ENCODE peak calls at places on chromosome 18, in six cellular contexts. Y, G, X, B, F and E are unnamed samples.
A peak's percentile ranks its signal among the peaks of the same experiment; 100 is the strongest.

GRCh38 chr18:35005963-35006577 is 35.1 kb upstream of the MAPRE2 start:
- DNase-seq in X (no peak), B (peak; percentile 70), F (no peak), G (no peak), Y (peak; percentile 28), E (peak; percentile 51)

GRCh38 chr18:46338761-46339160 is 234.6 kb downstream of the HAUS1 start:
- DNase-seq in G (no peak), X (no peak), B (no peak), Y (no peak), F (no peak), E (no peak)

GRCh38 chr18:210780-211179 is 52.4 kb downstream of the USP14 start:
- DNase-seq in X (no peak), G (no peak), Y (no peak), B (no peak), F (no peak), E (no peak)

GRCh38 chr18:34649072-34649471 is 61.0 kb upstream of the DTNA start:
- DNase-seq in G (no peak), X (no peak), F (no peak), B (no peak), Y (no peak), E (no peak)

GRCh38 chr18:49321800-49322461 is 138.5 kb downstream of the DYM start:
- DNase-seq in Y (no peak), F (no peak), G (no peak), X (no peak), B (no peak), E (no peak)

GRCh38 chr18:69487488-69488394 is 87.1 kb downstream of the DOK6 start:
- DNase-seq in F (no peak), Y (no peak), G (no peak), B (no peak), X (no peak), E (no peak)

GRCh38 chr18:24271381-24272331 is 126.0 kb downstream of the OSBPL1A start:
- DNase-seq in F (peak; percentile 84), X (peak; percentile 83), Y (peak; percentile 71), B (peak; percentile 90), G (no peak), E (peak; percentile 70)

GRCh38 chr18:79186649-79187048 is 117.5 kb downstream of the ATP9B start:
- DNase-seq in Y (no peak), X (no peak), B (no peak), F (no peak), G (no peak), E (no peak)

GRCh38 chr18:69845588-69846506 is 101.8 kb downstream of the CD226 start:
- DNase-seq in X (no peak), G (no peak), Y (no peak), F (no peak), B (peak; percentile 7), E (no peak)

GRCh38 chr18:46842583-46842982 is 74.7 kb downstream of the PIAS2 start:
- DNase-seq in B (no peak), X (no peak), F (no peak), G (no peak), Y (no peak), E (no peak)

GRCh38 chr18:57497372-57498294 is 62.5 kb downstream of the ONECUT2 start:
- DNase-seq in X (no peak), B (peak; percentile 59), F (no peak), G (no peak), Y (no peak), E (no peak)

GRCh38 chr18:25222648-25223047 is 129.3 kb downstream of the ZNF521 start:
- DNase-seq in Y (no peak), X (no peak), F (no peak), B (no peak), G (no peak), E (no peak)

GRCh38 chr18:48928787-48929186 is 22.0 kb downstream of the SMAD7 start:
- DNase-seq in G (peak; percentile 85), F (no peak), B (peak; percentile 81), X (no peak), Y (peak; percentile 40), E (no peak)

GRCh38 chr18:61980355-61980754 is 87.5 kb upstream of the RNF152 start:
- DNase-seq in X (no peak), G (no peak), Y (no peak), F (no peak), B (no peak), E (no peak)

GRCh38 chr18:24631238-24632025 is 171.0 kb downstream of the HRH4 start:
- DNase-seq in B (no peak), Y (peak; percentile 45), X (no peak), G (no peak), F (peak; percentile 55), E (no peak)

GRCh38 chr18:38047820-38048219 is 482.2 kb upstream of the CELF4 start:
- DNase-seq in F (no peak), B (no peak), Y (no peak), G (no peak), X (no peak), E (no peak)

GRCh38 chr18:56284319-56284718 is 354.1 kb downstream of the TXNL1 start:
- DNase-seq in F (no peak), G (no peak), Y (no peak), B (no peak), X (no peak), E (no peak)

GRCh38 chr18:52888014-52888413 is 548.0 kb downstream of the DCC start:
- DNase-seq in Y (no peak), G (no peak), B (no peak), X (no peak), F (no peak), E (no peak)

GRCh38 chr18:48545690-48546365 is 7.0 kb downstream of the CTIF start:
- DNase-seq in G (no peak), F (peak; percentile 62), Y (peak; percentile 79), B (peak; percentile 64), X (peak; percentile 38), E (peak; percentile 69)

GRCh38 chr18:28511421-28511821 is 334.5 kb upstream of the CDH2 start:
- DNase-seq in B (no peak), F (no peak), G (no peak), Y (no peak), X (no peak), E (no peak)

GRCh38 chr18:456361-456821 is 44.1 kb downstream of the COLEC12 start:
- DNase-seq in G (no peak), X (no peak), B (peak; percentile 28), Y (peak; percentile 51), F (no peak), E (no peak)

GRCh38 chr18:3794537-3795348 is 344.8 kb downstream of the TGIF1 start:
- DNase-seq in Y (peak; percentile 39), X (no peak), G (no peak), B (peak; percentile 21), F (no peak), E (no peak)

GRCh38 chr18:13810950-13811485 is 12.9 kb upstream of the MC5R start:
- DNase-seq in B (no peak), Y (no peak), F (no peak), G (no peak), X (no peak), E (no peak)

GRCh38 chr18:6055711-6056110 is 160.4 kb upstream of the TMEM200C start:
- DNase-seq in F (no peak), B (no peak), Y (no peak), G (no peak), X (no peak), E (no peak)

GRCh38 chr18:54720590-54720989 is 107.7 kb upstream of the RAB27B start:
- DNase-seq in Y (no peak), F (no peak), X (no peak), B (no peak), G (no peak), E (no peak)

GRCh38 chr18:3869848-3870247 is 419.9 kb downstream of the TGIF1 start:
- DNase-seq in G (no peak), B (peak; percentile 54), Y (no peak), F (no peak), X (peak; percentile 22), E (no peak)

GRCh38 chr18:49685231-49685942 is 123.5 kb downstream of the LIPG start:
- DNase-seq in B (no peak), F (no peak), X (no peak), G (no peak), Y (no peak), E (no peak)

GRCh38 chr18:58257461-58257860 is 213.4 kb downstream of the NEDD4L start:
- DNase-seq in X (no peak), F (no peak), G (no peak), Y (no peak), B (no peak), E (no peak)

GRCh38 chr18:7164610-7165009 is 47.0 kb upstream of the LAMA1 start:
- DNase-seq in Y (no peak), X (no peak), G (no peak), F (peak; percentile 40), B (no peak), E (no peak)
- TF ChIP-seq CTCF in Y (peak; percentile 42), X (peak; percentile 33), G (no peak), F (peak; percentile 53), B (peak; percentile 46), E (peak; percentile 56)

GRCh38 chr18:10076502-10077030 is 162.8 kb downstream of the VAPA start:
- DNase-seq in X (no peak), Y (no peak), F (no peak), B (no peak), G (no peak), E (no peak)
- TF ChIP-seq CTCF in X (no peak), Y (no peak), F (no peak), B (peak; percentile 12), G (no peak), E (no peak)

DNA sequence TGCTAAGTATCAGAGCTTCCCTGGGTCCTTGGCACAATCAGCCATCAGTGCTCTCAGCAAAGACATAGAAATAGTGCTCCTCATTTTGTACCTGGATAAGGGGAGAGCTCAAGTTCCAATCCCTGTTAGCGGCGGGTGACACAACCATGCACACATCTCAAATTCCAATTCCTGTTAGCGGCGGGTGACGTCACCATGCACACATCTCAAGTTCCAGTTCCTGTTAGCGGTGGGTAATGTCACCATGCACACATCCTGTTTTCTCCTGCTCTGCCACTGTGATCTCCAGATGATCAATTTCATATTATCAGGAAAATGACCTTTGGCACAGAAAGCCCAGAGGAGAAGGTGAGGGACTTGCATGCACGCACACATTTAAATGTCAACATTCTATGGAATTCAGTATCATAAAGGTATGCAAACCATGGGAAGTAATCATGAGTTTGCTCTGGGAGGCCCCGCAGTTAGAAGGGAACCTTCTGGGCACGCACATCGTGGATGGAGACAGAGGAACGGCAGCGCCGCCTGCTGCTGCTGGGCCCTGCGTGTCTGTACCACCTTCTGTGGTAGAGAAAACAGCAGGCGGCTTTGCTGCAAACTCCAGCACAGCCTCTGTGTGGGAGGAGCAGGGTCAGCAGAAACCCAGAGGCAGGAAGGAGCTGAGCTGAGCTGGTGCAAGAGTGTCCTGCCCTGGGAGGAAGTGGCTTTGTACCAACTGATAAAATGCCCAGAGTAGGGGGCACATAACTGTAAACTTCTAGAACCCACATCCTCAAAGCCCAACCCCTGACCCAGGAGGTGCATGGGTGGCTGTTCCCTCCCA is 77.8 kb downstream of the MBP start:
- DNase-seq in F (no peak), G (peak; percentile 88), Y (peak; percentile 80), B (peak; percentile 94), X (peak; percentile 70), E (no peak)
- TF ChIP-seq CTCF in F (peak; percentile 59), G (peak; percentile 53), Y (peak; percentile 55), B (peak; percentile 79), X (peak; percentile 48), E (peak; percentile 37)

DNA sequence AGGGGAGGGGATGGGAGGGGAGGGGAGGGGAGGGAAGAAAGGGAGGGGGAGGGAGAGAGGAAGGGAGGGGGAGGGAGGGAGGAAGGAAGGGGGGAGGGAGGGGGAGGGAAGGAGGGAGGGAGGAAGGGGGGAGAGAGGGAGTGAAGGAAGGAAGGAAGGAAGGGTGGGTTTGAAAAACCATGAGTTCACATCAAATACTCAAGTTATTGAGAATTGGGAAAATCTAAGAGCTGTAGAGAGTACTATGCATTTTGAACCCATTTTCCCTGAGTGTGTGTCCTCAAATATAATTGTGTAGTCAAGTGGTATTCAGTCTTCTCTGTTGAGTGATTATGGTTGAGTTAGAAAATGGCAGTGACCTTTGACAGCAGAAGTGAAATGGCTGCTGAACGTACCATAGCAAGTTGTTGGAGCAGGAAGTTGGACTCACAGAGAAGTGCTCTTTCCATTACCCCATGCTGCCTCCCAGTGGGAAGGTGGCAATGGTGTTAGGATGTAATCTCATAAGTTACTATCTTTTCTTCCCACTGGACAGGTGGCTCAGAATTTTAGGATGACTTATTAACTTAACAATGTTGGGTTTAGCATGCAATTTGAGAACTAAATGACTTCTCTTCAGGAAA is 214.6 kb downstream of the SETBP1 start:
- DNase-seq in B (peak; percentile 30), X (no peak), G (no peak), F (no peak), Y (peak; percentile 42), E (no peak)
- TF ChIP-seq CTCF in B (peak; percentile 28), X (peak; percentile 32), G (no peak), F (no peak), Y (peak; percentile 39), E (peak; percentile 68)